ENCODE peak calls at places on chromosomes 5 and 9, in five cellular contexts. D is left ventricle myocardium inferior; Y is stimulated activated CD4-positive, alpha-beta T cell treated with anti-CD3 and anti-CD28 coated beads, Interleukin-1b, Interleukin-23, amount 100 ng/mL, for 24 hours; H is activated gamma-delta T cell; E is anterior cingulate cortex. C is an unnamed sample.

GRCh38 chr5:93385665-93386064 is 195.4 kb downstream of the NR2F1-AS1 start:
- DNase-seq in D (no peak), Y (no peak), H (no peak), E (no peak), C (no peak)

GRCh38 chr9:83154087-83154736 is 91.3 kb upstream of the RASEF start:
- DNase-seq in D (no peak), Y (no peak), H (no peak), E (no peak), C (no peak)

GRCh38 chr5:41736641-41737040 is 133.6 kb downstream of the OXCT1 start:
- DNase-seq in D (no peak), Y (no peak), H (no peak), E (no peak), C (no peak)

GRCh38 chr5:31537856-31538255 is 5.8 kb downstream of the C5orf22 start:
- DNase-seq in D (no peak), Y (no peak), H (no peak), E (no peak), C (no peak)

GRCh38 chr9:108234811-108235210 is 621.0 kb downstream of the ACTL7B start:
- DNase-seq in D (no peak), Y (no peak), H (no peak), E (no peak), C (no peak)

GRCh38 chr5:150616024-150616470 is 24.4 kb upstream of the SYNPO start:
- DNase-seq in D (peak), Y (no peak), H (no peak), E (no peak), C (no peak)

GRCh38 chr5:75610201-75610600 is 1.1 kb upstream of the ANKDD1B start:
- DNase-seq in D (no peak), Y (no peak), H (no peak), E (no peak), C (no peak)

GRCh38 chr9:115328228-115328627 is 210.3 kb upstream of the TNC start:
- DNase-seq in D (peak), Y (no peak), H (no peak), E (no peak), C (peak)

GRCh38 chr9:110356639-110357038 is 19.0 kb upstream of the TXNDC8 start:
- DNase-seq in D (no peak), Y (no peak), H (no peak), E (no peak), C (no peak)

GRCh38 chr5:170579623-170580022 is 75.8 kb downstream of the KCNIP1 start:
- DNase-seq in D (no peak), Y (no peak), H (no peak), E (no peak), C (no peak)

GRCh38 chr9:97980918-97981827 is 2.0 kb upstream of the ANP32B start:
- DNase-seq in D (peak), Y (no peak), H (no peak), E (peak), C (no peak)

GRCh38 chr5:154220625-154221024 is 30.1 kb downstream of the GALNT10 start:
- DNase-seq in D (no peak), Y (no peak), H (no peak), E (no peak), C (no peak)

GRCh38 chr5:118233601-118234000 is 754.7 kb downstream of the DTWD2 start:
- DNase-seq in D (no peak), Y (no peak), H (no peak), E (no peak), C (no peak)

GRCh38 chr5:96924016-96924443 is 11.8 kb upstream of the LNPEP start:
- DNase-seq in D (no peak), Y (no peak), H (no peak), E (no peak), C (no peak)

GRCh38 chr9:32644698-32645097 is 9.2 kb upstream of the TAF1L start:
- DNase-seq in D (no peak), Y (no peak), H (no peak), E (no peak), C (no peak)

GRCh38 chr9:89022902-89023301 is 31.6 kb downstream of the S1PR3 start:
- DNase-seq in D (no peak), Y (no peak), H (no peak), E (no peak), C (peak)

GRCh38 chr5:556909-557441 is 32.7 kb upstream of the SLC9A3 start:
- DNase-seq in D (no peak), Y (no peak), H (no peak), E (no peak), C (peak)

GRCh38 chr5:177478711-177479646 is 5.5 kb upstream of the DBN1 start:
- DNase-seq in D (peak), Y (no peak), H (no peak), E (peak), C (peak)

GRCh38 chr5:111063709-111064322 is 7.7 kb upstream of the TSLP start:
- DNase-seq in D (no peak), Y (no peak), H (no peak), E (no peak), C (no peak)

GRCh38 chr5:38673671-38674071 is 117.2 kb upstream of the LIFR start:
- DNase-seq in D (no peak), Y (no peak), H (no peak), E (no peak), C (no peak)

GRCh38 chr5:109247943-109248342 is 161.8 kb downstream of the PJA2 start:
- DNase-seq in D (no peak), Y (no peak), H (no peak), E (no peak), C (no peak)

GRCh38 chr5:149559712-149560111 is 8.5 kb upstream of the CSNK1A1 start:
- DNase-seq in D (no peak), Y (no peak), H (no peak), E (no peak), C (no peak)

GRCh38 chr5:179164331-179165311 is 104.4 kb downstream of the ZNF354C start:
- DNase-seq in D (no peak), Y (no peak), H (no peak), E (no peak), C (peak)

GRCh38 chr5:33423018-33423630 is 17.6 kb upstream of the TARS1 start:
- DNase-seq in D (no peak), Y (no peak), H (no peak), E (no peak), C (no peak)

C was measured in tibial artery.